ENCODE peak calls at places on chromosomes 13 and 19, in seven cellular contexts. J is foreskin keratinocyte, F is thoracic aorta, S is ovary, V is RWPE1, W is endothelial cell of umbilical vein, K is stomach. Z is an unnamed sample.

GRCh38 chr19:19105365-19106060 is 32.8 kb downstream of the TMEM161A start:
- DNase-seq in F (no peak), K (peak), V (peak), J (peak), S (peak), W (peak), Z (no peak)

GRCh38 chr13:28820099-28821051 is at the start of gene MTUS2:
- DNase-seq in F (no peak), W (peak), J (peak), S (no peak), K (no peak), V (no peak), Z (no peak)

GRCh38 chr19:28482221-28482620 is 730.7 kb downstream of the UQCRFS1 start:
- DNase-seq in J (peak), F (no peak), S (no peak), K (no peak), W (no peak), V (no peak), Z (no peak)

GRCh38 chr13:48826039-48826438 is 149.7 kb upstream of the FNDC3A start:
- DNase-seq in F (no peak), S (no peak), V (no peak), J (no peak), K (no peak), W (no peak), Z (no peak)

GRCh38 chr19:41877490-41877876 is 404 bp downstream of the CD79A start:
- DNase-seq in V (no peak), J (no peak), K (no peak), S (no peak), F (no peak), W (no peak), Z (no peak)

GRCh38 chr19:47663911-47664771 is 49.1 kb upstream of the EHD2 start:
- DNase-seq in V (peak), F (peak), J (peak), S (peak), W (no peak), K (peak), Z (peak)

GRCh38 chr13:63699948-63700347 is 2284.3 kb upstream of the PCDH20 start:
- DNase-seq in S (no peak), K (no peak), J (no peak), F (no peak), V (no peak), W (no peak), Z (no peak)

GRCh38 chr19:14023404-14024235 is 4.3 kb upstream of the RLN3 start:
- DNase-seq in W (peak), J (no peak), F (no peak), K (peak), S (no peak), V (peak), Z (no peak)

GRCh38 chr19:48152552-48152951 is 17.6 kb downstream of the LIG1 start:
- DNase-seq in K (peak), S (peak), V (peak), J (peak), W (peak), F (no peak), Z (no peak)

GRCh38 chr13:21674271-21675009 is 3.6 kb downstream of the FGF9 start:
- DNase-seq in W (no peak), S (no peak), V (no peak), K (no peak), F (no peak), J (no peak), Z (no peak)

GRCh38 chr13:34867590-34867989 is 74.5 kb upstream of the NBEA start:
- DNase-seq in W (no peak), F (no peak), K (no peak), S (no peak), V (no peak), J (no peak), Z (no peak)

GRCh38 chr19:35240322-35240721 is 8.5 kb upstream of the LSR start:
- DNase-seq in S (no peak), J (no peak), F (no peak), V (no peak), K (no peak), W (no peak), Z (no peak)

GRCh38 chr13:59250276-59250990 is 913.3 kb downstream of the DIAPH3 start:
- DNase-seq in V (no peak), S (no peak), W (no peak), K (no peak), J (no peak), F (no peak), Z (no peak)

GRCh38 chr19:16911046-16911445 is 22.2 kb downstream of the F2RL3 start:
- DNase-seq in V (no peak), J (no peak), F (no peak), S (no peak), K (no peak), W (no peak), Z (no peak)

GRCh38 chr13:105817011-105817410 is 718.5 kb downstream of the EFNB2 start:
- DNase-seq in J (peak), K (no peak), V (peak), W (no peak), S (no peak), F (no peak), Z (peak)

GRCh38 chr19:17497149-17497798 is 14.2 kb upstream of the PGLS start:
- DNase-seq in J (no peak), V (no peak), S (no peak), F (no peak), K (no peak), W (no peak), Z (no peak)

GRCh38 chr19:38284422-38284821 is 19.6 kb upstream of the C19orf33 start:
- DNase-seq in J (no peak), F (no peak), K (no peak), W (peak), V (no peak), S (no peak), Z (no peak)

DNA sequence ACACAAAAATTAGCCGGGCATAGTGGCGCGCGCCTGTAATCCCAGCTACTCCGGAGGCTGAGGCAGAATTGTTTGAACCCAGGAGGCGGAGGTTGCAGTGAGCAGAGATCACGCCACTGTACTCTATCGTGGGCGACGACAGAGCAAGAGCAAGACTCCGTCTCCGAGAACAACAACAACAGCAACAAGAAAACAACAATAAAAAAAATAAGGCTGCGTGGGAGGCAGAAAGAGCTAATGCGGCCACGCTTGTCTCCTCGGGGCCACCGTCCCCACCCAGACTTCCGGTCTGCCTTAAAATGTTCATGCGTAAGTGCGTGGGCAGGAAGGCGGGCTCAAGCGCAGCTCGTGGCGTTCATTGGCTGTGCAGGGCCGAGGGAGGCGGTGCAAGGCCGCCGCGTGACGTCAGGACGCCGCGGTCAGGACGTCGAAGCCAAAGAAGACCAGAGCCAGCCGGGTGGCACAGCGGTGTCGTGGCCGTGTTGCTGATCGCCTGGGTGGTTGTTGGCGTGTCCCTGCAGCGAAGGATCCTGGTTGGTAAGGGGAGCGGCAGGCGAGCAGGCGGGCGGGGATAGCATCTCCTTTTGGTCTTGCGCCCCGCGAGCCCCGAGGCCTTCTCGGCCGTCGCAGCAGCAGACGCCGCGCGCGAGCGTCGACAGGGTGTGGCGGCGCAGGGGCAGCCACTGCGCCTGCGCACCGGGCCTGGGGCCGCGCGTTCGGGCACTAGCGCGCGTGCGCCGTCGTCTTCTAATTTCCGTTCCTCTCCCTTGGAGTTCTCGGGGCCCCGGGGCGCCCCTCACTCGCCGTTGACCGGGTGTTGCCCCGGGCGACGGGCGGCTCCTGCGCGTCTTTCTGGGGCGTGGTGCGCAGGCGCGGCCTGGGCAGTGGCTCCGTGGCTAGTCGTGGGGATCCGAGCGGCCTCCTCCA is at the start of gene LENG8:
- DNase-seq in S (peak), V (peak), K (peak), F (peak), J (peak), W (peak), Z (peak)
- H3K27ac ChIP-seq in S (peak), V (peak), K (peak), F (peak), J (peak), W (peak), Z (peak)

DNA sequence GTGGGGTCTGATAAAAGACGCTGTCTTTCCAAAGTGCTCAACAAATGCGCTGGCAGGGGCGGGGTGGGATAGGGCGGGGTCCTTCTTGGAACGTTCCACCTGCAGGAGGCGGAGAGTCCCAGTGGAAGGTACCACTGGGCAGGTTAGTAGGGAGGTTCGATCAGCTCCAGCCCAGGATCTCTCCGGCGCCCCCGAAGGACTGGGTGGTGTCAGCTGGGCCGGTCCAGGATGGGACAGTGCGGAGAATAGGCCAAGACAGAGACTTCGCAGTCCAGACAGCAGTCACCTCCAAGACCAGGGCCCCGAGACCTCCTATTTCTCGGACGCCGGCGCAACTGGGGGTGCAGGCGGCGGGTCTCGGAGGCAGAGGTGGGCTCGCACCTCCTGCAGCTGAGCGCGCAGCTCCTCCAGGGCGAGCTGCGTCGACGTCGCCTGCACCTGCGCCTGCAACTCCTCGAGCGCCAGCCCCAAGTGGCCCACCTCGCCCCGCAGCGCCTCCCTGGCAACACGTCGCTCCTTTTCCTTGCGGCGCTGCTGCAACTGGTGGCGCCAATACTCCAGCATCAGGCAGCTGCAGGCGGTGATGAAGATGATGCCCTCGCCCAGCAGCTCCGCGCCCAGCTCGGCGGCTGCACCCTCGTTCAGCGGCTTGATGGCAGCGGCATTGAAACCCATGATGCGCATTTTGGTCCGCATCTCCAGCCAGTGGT is 21.6 kb downstream of the VASP start:
- DNase-seq in J (peak), W (no peak), F (no peak), S (peak), V (peak), K (peak), Z (no peak)
- H3K27ac ChIP-seq in J (no peak), W (no peak), F (no peak), S (no peak), V (peak), K (peak), Z (peak)

GRCh38 chr19:5130371-5131030 is 161.6 kb downstream of the KDM4B start:
- DNase-seq in K (no peak), J (no peak), F (no peak), S (no peak), W (no peak), V (no peak), Z (no peak)
- H3K27ac ChIP-seq in K (no peak), J (no peak), F (no peak), S (peak), W (no peak), V (no peak), Z (no peak)

GRCh38 chr13:112955271-112955937 is 13.6 kb upstream of the MCF2L start:
- DNase-seq in F (no peak), W (no peak), V (no peak), K (no peak), J (no peak), S (no peak), Z (no peak)

GRCh38 chr13:112954488-112955270 is 14.3 kb upstream of the MCF2L start:
- DNase-seq in W (no peak), F (no peak), J (no peak), K (peak), V (no peak), S (no peak), Z (no peak)

GRCh38 chr13:112952759-112953541 is 16.1 kb upstream of the MCF2L start:
- DNase-seq in S (no peak), V (no peak), J (no peak), F (no peak), W (no peak), K (peak), Z (no peak)

GRCh38 chr13:112951674-112952371 is 17.2 kb upstream of the MCF2L start:
- DNase-seq in K (no peak), J (no peak), S (no peak), F (no peak), W (no peak), V (no peak), Z (no peak)

GRCh38 chr13:112953591-112954487 is 15.2 kb upstream of the MCF2L start:
- DNase-seq in V (no peak), J (no peak), W (no peak), K (peak), S (no peak), F (no peak), Z (no peak)
- H3K27ac ChIP-seq in V (no peak), J (no peak), W (no peak), K (no peak), S (no peak), F (no peak), Z (no peak)

GRCh38 chr13:100835695-100836094 is 161.1 kb upstream of the TMTC4 start:
- DNase-seq in J (peak), K (no peak), F (no peak), S (no peak), V (peak), W (no peak), Z (no peak)
- H3K27ac ChIP-seq in J (no peak), K (no peak), F (no peak), S (no peak), V (no peak), W (no peak), Z (no peak)

DNA sequence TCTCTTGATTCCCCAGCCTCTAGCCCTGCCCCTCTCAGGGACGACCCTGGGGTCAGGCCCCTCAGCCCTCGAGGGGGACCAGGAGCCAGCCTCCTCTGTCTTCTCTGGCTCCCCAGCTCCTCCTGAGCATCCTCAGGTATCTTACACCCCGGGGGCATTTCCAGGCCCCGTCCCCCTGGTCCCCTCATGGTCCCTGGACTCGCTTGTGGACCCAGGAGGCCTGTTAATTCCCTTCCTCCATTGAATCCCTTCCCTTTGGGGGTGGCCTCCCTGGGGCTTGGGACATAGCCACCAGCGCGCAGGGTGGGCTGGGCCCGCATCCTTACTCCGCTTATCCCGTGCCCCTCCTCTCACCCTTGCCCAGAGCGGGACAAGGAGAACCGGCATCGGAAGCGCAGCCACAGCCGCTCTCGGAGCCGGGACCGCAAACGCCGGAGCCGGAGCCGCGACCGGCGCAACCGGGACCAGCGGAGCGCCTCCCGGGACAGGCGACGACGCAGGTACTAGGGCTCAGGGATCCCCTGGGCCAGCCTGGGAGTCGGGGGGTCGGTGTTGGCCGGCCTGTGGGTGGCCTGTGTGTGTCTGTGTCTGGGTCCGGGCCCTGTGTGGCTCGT is 4.1 kb downstream of the U2AF2 start:
- DNase-seq in S (no peak), K (no peak), F (no peak), W (no peak), J (no peak), V (no peak), Z (no peak)
- H3K27ac ChIP-seq in S (no peak), K (no peak), F (no peak), W (no peak), J (no peak), V (peak), Z (no peak)

DNA sequence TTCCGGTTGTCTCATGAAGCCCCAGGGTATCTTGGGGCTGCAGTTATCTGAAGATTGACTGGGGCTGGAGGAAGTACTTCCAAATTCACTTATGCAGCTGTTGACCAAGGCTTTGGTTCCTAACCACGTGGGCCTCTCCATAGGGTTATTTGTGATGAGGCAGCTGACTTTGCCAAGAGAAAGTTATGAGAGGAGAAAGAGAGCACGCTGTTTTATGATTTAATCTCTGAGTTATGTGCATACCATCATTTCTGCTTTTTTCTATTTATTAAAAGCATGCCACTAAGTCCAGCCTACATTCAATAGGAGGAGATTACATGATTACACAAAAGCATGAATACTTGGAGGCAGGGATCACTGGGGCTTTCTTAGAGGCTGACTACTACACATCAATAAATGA is 215.5 kb downstream of the NHLRC3 start:
- DNase-seq in S (no peak), J (peak), W (no peak), F (no peak), V (no peak), K (no peak), Z (no peak)
- H3K27ac ChIP-seq in S (no peak), J (no peak), W (no peak), F (no peak), V (no peak), K (no peak), Z (no peak)

DNA sequence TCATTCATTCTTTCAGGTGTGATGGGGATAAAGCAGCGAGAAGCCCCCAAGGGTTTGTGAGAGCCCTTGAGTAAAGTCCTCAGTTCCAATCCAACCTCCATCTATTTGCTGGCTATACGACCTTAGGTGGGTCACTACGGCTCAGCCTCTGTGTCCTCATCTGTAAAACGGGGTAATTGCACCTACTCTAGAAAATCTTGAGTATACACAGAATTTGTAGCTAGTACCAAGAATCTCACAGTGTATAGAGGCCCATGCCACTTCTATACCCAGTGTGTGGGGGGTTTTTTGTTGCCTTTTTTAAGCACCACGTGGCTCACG is 406 bp upstream of the DNMT1 start:
- DNase-seq in K (no peak), J (no peak), S (no peak), V (no peak), F (no peak), W (no peak), Z (no peak)
- H3K27ac ChIP-seq in K (peak), J (no peak), S (peak), V (peak), F (peak), W (no peak), Z (no peak)

GRCh38 chr13:23696610-23697009 is 126.4 kb downstream of the TNFRSF19 start:
- DNase-seq in S (no peak), K (no peak), W (no peak), F (no peak), V (no peak), J (peak), Z (no peak)
- H3K27ac ChIP-seq in S (no peak), K (no peak), W (no peak), F (no peak), V (no peak), J (no peak), Z (no peak)